ENCODE peak calls at places on chromosomes 7 and 10, in ten cellular contexts. B is ascending aorta; K is K562; L is pancreas; D is colonic mucosa; F is HCT116; C is cardiac muscle cell; H is A549; G is CD4-positive, CD25-positive, alpha-beta regulatory T cell; W is tibial nerve. V is an unnamed sample.

GRCh38 chr7:73774923-73775322 is 4.9 kb upstream of the CLDN3 start:
- DNase-seq in C (peak; percentile 36), K (peak; percentile 73), L (no peak), F (no peak), G (no peak), H (peak; percentile 48), W (no peak), B (no peak), D (no peak), V (no peak)

GRCh38 chr10:69458426-69459100 is 7.3 kb downstream of the TSPAN15 start:
- DNase-seq in L (peak; percentile 72), G (no peak), K (no peak), B (no peak), C (no peak), F (peak; percentile 82), W (no peak), H (no peak), D (peak; percentile 93), V (no peak)

GRCh38 chr10:27558612-27559020 is 54.5 kb downstream of the RAB18 start:
- DNase-seq in L (peak; percentile 42), G (no peak), H (peak; percentile 67), W (no peak), C (peak; percentile 70), F (peak; percentile 58), B (no peak), K (peak; percentile 78), D (peak; percentile 69), V (no peak)

GRCh38 chr10:79418886-79419595 is 26.4 kb downstream of the ZCCHC24 start:
- DNase-seq in C (no peak), H (no peak), D (no peak), G (no peak), W (no peak), K (no peak), B (no peak), F (no peak), L (no peak), V (no peak)

GRCh38 chr10:109866995-109867635 is 56.2 kb downstream of the XPNPEP1 start:
- DNase-seq in K (no peak), W (no peak), D (peak; percentile 4), F (no peak), B (no peak), G (no peak), L (no peak), H (no peak), C (peak; percentile 11), V (no peak)

GRCh38 chr10:121501796-121502195 is 96.4 kb downstream of the FGFR2 start:
- DNase-seq in K (no peak), B (no peak), L (no peak), C (no peak), D (no peak), H (no peak), G (no peak), W (no peak), F (no peak), V (no peak)

GRCh38 chr10:85433248-85433647 is 933.3 kb downstream of the GRID1 start:
- DNase-seq in K (no peak), D (no peak), F (no peak), W (no peak), G (no peak), L (no peak), C (no peak), B (no peak), H (no peak), V (no peak)

GRCh38 chr7:43041724-43042123 is 70.7 kb upstream of the HECW1 start:
- DNase-seq in L (no peak), C (no peak), F (no peak), K (no peak), H (no peak), D (no peak), G (no peak), B (no peak), W (no peak), V (no peak)

GRCh38 chr7:36686499-36686898 is 37.8 kb downstream of the AOAH start:
- DNase-seq in L (no peak), D (no peak), F (peak; percentile 19), G (no peak), K (no peak), H (no peak), W (no peak), B (no peak), C (peak; percentile 16), V (no peak)

GRCh38 chr10:63376560-63377304 is 89.0 kb downstream of the JMJD1C start:
- DNase-seq in C (peak; percentile 80), W (no peak), K (no peak), B (no peak), H (no peak), L (no peak), D (no peak), G (no peak), F (no peak), V (no peak)

GRCh38 chr7:122301858-122302745 is 2.4 kb downstream of the FEZF1 start:
- DNase-seq in G (no peak), D (no peak), K (no peak), W (no peak), L (no peak), F (no peak), H (no peak), B (no peak), C (no peak), V (no peak)

GRCh38 chr7:81430150-81430549 is 339.7 kb downstream of the HGF start:
- DNase-seq in G (no peak), W (no peak), F (no peak), K (peak; percentile 9), B (no peak), D (no peak), C (peak; percentile 44), H (no peak), L (no peak), V (no peak)

GRCh38 chr10:14670551-14671240 is 104.0 kb downstream of the FAM107B start:
- DNase-seq in C (peak; percentile 10), D (no peak), L (no peak), F (no peak), B (no peak), G (no peak), W (no peak), K (no peak), H (peak; percentile 80), V (no peak)

GRCh38 chr10:110211455-110211843 is 4.0 kb downstream of the MXI1 start:
- DNase-seq in D (no peak), B (no peak), H (no peak), L (no peak), W (no peak), G (no peak), F (no peak), C (no peak), K (no peak), V (no peak)

GRCh38 chr10:48456808-48457761 is 147.8 kb downstream of the ARHGAP22 start:
- DNase-seq in D (peak; percentile 15), C (no peak), H (no peak), F (no peak), W (no peak), G (no peak), B (no peak), L (no peak), K (no peak), V (no peak)

GRCh38 chr10:5649746-5650145 is 16.6 kb downstream of the ASB13 start:
- DNase-seq in G (no peak), C (no peak), F (no peak), L (no peak), H (no peak), B (no peak), D (no peak), W (no peak), K (no peak), V (no peak)

GRCh38 chr10:69958232-69958902 is 94.3 kb upstream of the MACROH2A2 start:
- DNase-seq in H (peak; percentile 61), W (no peak), C (peak; percentile 70), B (no peak), G (peak; percentile 9), K (peak; percentile 59), L (peak; percentile 16), D (peak; percentile 39), F (peak; percentile 46), V (peak; percentile 5)

GRCh38 chr7:102044641-102044983 is 227.2 kb downstream of the CUX1 start:
- DNase-seq in L (no peak), D (no peak), C (no peak), G (no peak), W (no peak), K (no peak), H (no peak), F (no peak), B (no peak), V (no peak)

GRCh38 chr7:102044984-102045673 is 227.7 kb downstream of the CUX1 start:
- DNase-seq in F (peak; percentile 7), G (no peak), L (no peak), K (no peak), C (peak; percentile 91), H (no peak), W (no peak), B (no peak), D (no peak), V (no peak)

GRCh38 chr7:102047167-102047566 is 229.7 kb downstream of the CUX1 start:
- DNase-seq in D (no peak), W (no peak), F (no peak), H (no peak), B (no peak), L (no peak), K (no peak), C (no peak), G (no peak), V (no peak)

GRCh38 chr7:102046373-102047117 is 229.1 kb downstream of the CUX1 start:
- DNase-seq in W (no peak), B (no peak), L (no peak), F (no peak), C (no peak), H (no peak), G (no peak), D (no peak), K (no peak), V (no peak)

GRCh38 chr7:102045681-102046372 is 228.4 kb downstream of the CUX1 start:
- DNase-seq in G (no peak), W (no peak), H (no peak), C (no peak), F (no peak), B (no peak), K (no peak), D (no peak), L (no peak), V (no peak)
- H3K4me3 ChIP-seq in G (no peak overlapping the region), W (peak overlapping the region; percentile 35), H (no peak overlapping the region), C (no peak overlapping the region), F (peak overlapping the region; percentile 40), B (no peak overlapping the region), K (no peak overlapping the region), D (no peak overlapping the region), L (no peak overlapping the region), V (no peak overlapping the region)

GRCh38 chr7:18396953-18397352 is 98.6 kb upstream of the HDAC9 start:
- DNase-seq in F (no peak), D (no peak), C (no peak), W (no peak), B (no peak), H (no peak), L (no peak), G (no peak), K (no peak), V (no peak)
- H3K4me1 ChIP-seq in F (no peaks in the 10 kb centered on the region), D (no peaks in the 10 kb centered on the region), C (no peaks in the 10 kb centered on the region), W (peaks cover 4% of the 10 kb centered on the region), B (no peaks in the 10 kb centered on the region), H (no peaks in the 10 kb centered on the region), L (no peaks in the 10 kb centered on the region), G (no peaks in the 10 kb centered on the region), K (no peaks in the 10 kb centered on the region), V (no peaks in the 10 kb centered on the region)

GRCh38 chr7:87398441-87398840 is 53.0 kb downstream of the CROT start:
- DNase-seq in G (no peak), H (no peak), B (no peak), W (no peak), L (no peak), F (no peak), K (no peak), D (no peak), C (peak; percentile 38), V (no peak)
- H3K27ac ChIP-seq in G (no peak overlapping the region), H (no peak overlapping the region), B (no peak overlapping the region), W (no peak overlapping the region), L (no peak overlapping the region), F (no peak overlapping the region), K (no peak overlapping the region), D (no peak overlapping the region), C (no peak overlapping the region), V (no peak overlapping the region)

GRCh38 chr7:77239471-77239870 is 39.9 kb upstream of the FGL2 start:
- DNase-seq in D (no peak), F (no peak), L (no peak), W (no peak), C (no peak), G (no peak), H (no peak), K (no peak), B (no peak), V (no peak)
- H3K4me3 ChIP-seq in D (no peak overlapping the region), F (no peak overlapping the region), L (no peak overlapping the region), W (no peak overlapping the region), C (no peak overlapping the region), G (no peak overlapping the region), H (no peak overlapping the region), K (no peak overlapping the region), B (no peak overlapping the region), V (no peak overlapping the region)